ENCODE peak calls at places on chromosomes 1 and 21, in five cellular contexts. Y, Q, H, R and M are unnamed samples.

GRCh38 chr1:30088594-30089556 is 634.5 kb downstream of the MATN1 start:
- DNase-seq in Y (no peak), Q (no peak), H (no peak), R (no peak), M (no peak)

GRCh38 chr1:36092166-36092797 is 3.6 kb downstream of the ADPRS start:
- DNase-seq in Y (no peak), Q (no peak), H (no peak), R (no peak), M (no peak)

GRCh38 chr1:170893655-170894297 is 41.6 kb upstream of the MROH9 start:
- DNase-seq in Y (no peak), Q (no peak), H (no peak), R (no peak), M (no peak)

GRCh38 chr1:192516776-192517297 is 58.7 kb upstream of the RGS1 start:
- DNase-seq in Y (peak; percentile 24), Q (peak; percentile 16), H (no peak), R (no peak), M (no peak)

GRCh38 chr1:20733361-20733975 is 965 bp upstream of the SH2D5 start:
- DNase-seq in Y (no peak), Q (no peak), H (no peak), R (no peak), M (no peak)

GRCh38 chr1:11692899-11693590 is 1.5 kb downstream of the DRAXIN start:
- DNase-seq in Y (peak; percentile 42), Q (peak; percentile 33), H (no peak), R (no peak), M (peak; percentile 70)

GRCh38 chr1:6603424-6603850 is 768 bp upstream of the KLHL21 start:
- DNase-seq in Y (peak; percentile 58), Q (peak; percentile 58), H (peak; percentile 54), R (peak; percentile 54), M (no peak)

GRCh38 chr1:214718724-214719123 is 115.7 kb downstream of the CENPF start:
- DNase-seq in Y (no peak), Q (no peak), H (no peak), R (no peak), M (no peak)

GRCh38 chr1:111082421-111083192 is 57.3 kb downstream of the DRAM2 start:
- DNase-seq in Y (no peak), Q (no peak), H (no peak), R (no peak), M (peak; percentile 41)

GRCh38 chr1:235075121-235075954 is 53.3 kb downstream of the TOMM20 start:
- DNase-seq in Y (peak; percentile 81), Q (peak; percentile 83), H (peak; percentile 57), R (no peak), M (peak; percentile 69)

GRCh38 chr1:23977187-23977853 is 2.8 kb downstream of the SRSF10 start:
- DNase-seq in Y (no peak), Q (no peak), H (no peak), R (no peak), M (no peak)

GRCh38 chr1:21051177-21051576 is 125.5 kb downstream of the EIF4G3 start:
- DNase-seq in Y (no peak), Q (no peak), H (no peak), R (no peak), M (no peak)

GRCh38 chr1:111541721-111542120 is 38.3 kb upstream of the ADORA3 start:
- DNase-seq in Y (no peak), Q (no peak), H (no peak), R (no peak), M (peak; percentile 86)

GRCh38 chr1:51693420-51694144 is 76.7 kb downstream of the OSBPL9 start:
- DNase-seq in Y (no peak), Q (no peak), H (no peak), R (no peak), M (peak; percentile 52)

GRCh38 chr1:16396591-16396990 is 29.5 kb downstream of the SZRD1 start:
- DNase-seq in Y (no peak), Q (no peak), H (no peak), R (no peak), M (peak; percentile 93)

GRCh38 chr1:65344171-65344570 is 34.8 kb downstream of the DNAJC6 start:
- DNase-seq in Y (no peak), Q (no peak), H (no peak), R (no peak), M (peak; percentile 25)

GRCh38 chr1:230266456-230266855 is 159.7 kb downstream of the PGBD5 start:
- DNase-seq in Y (no peak), Q (no peak), H (no peak), R (no peak), M (no peak)

GRCh38 chr1:48674641-48675040 is 102.0 kb downstream of the BEND5 start:
- DNase-seq in Y (no peak), Q (no peak), H (no peak), R (no peak), M (peak; percentile 40)

GRCh38 chr1:171717080-171717479 is 24.8 kb downstream of the VAMP4 start:
- DNase-seq in Y (no peak), Q (no peak), H (no peak), R (no peak), M (no peak)

GRCh38 chr1:59730302-59730701 is 84.4 kb upstream of the HOOK1 start:
- DNase-seq in Y (no peak), Q (no peak), H (no peak), R (no peak), M (peak; percentile 93)

GRCh38 chr1:182604128-182604834 is at the start of gene RGS16:
- DNase-seq in Y (peak; percentile 97), Q (peak; percentile 96), H (peak; percentile 88), R (peak; percentile 70), M (peak; percentile 51)

GRCh38 chr1:203592728-203593127 is 33.9 kb upstream of the ATP2B4 start:
- DNase-seq in Y (no peak), Q (no peak), H (no peak), R (no peak), M (no peak)

GRCh38 chr21:45902292-45902995 is 79.1 kb upstream of the COL6A1 start:
- DNase-seq in Y (no peak), Q (no peak), H (no peak), R (no peak), M (no peak)

GRCh38 chr21:24716306-24716918 is 890.9 kb downstream of the MRPL39 start:
- DNase-seq in Y (no peak), Q (no peak), H (no peak), R (no peak), M (no peak)

GRCh38 chr1:209652873-209653401 is 712 bp upstream of the LAMB3 start:
- DNase-seq in Y (peak; percentile 74), Q (peak; percentile 74), H (peak; percentile 65), R (no peak), M (peak; percentile 100)

GRCh38 chr21:45045481-45045880 is 28.9 kb upstream of the ADARB1 start:
- DNase-seq in Y (no peak), Q (no peak), H (no peak), R (no peak), M (no peak)

GRCh38 chr1:94688646-94689045 is 131.5 kb upstream of the SLC44A3 start:
- DNase-seq in Y (no peak), Q (no peak), H (no peak), R (no peak), M (no peak)

GRCh38 chr1:84675106-84675505 is 15.2 kb downstream of the SSX2IP start:
- DNase-seq in Y (no peak), Q (no peak), H (no peak), R (no peak), M (no peak)

GRCh38 chr1:237877628-237878027 is 13.1 kb downstream of the ZP4 start:
- DNase-seq in Y (no peak), Q (no peak), H (no peak), R (no peak), M (no peak)

GRCh38 chr1:186155594-186155993 is 219.5 kb downstream of the TPR start:
- DNase-seq in Y (no peak), Q (no peak), H (no peak), R (no peak), M (peak; percentile 49)

GRCh38 chr1:119647228-119647733 is 785 bp downstream of the ZNF697 start:
- DNase-seq in Y (no peak), Q (no peak), H (no peak), R (no peak), M (no peak)

GRCh38 chr1:84715620-84716019 is 25.4 kb upstream of the SSX2IP start:
- DNase-seq in Y (no peak), Q (no peak), H (no peak), R (no peak), M (no peak)

GRCh38 chr1:185317886-185318310 is 855 bp upstream of the IVNS1ABP start:
- DNase-seq in Y (peak; percentile 71), Q (peak; percentile 76), H (no peak), R (no peak), M (peak; percentile 88)